ENCODE peak calls at places on chromosomes 1 and 21, in four cellular contexts. One of them, this sample, is unnamed.

GRCh38 chr1:38088366-38088765 is 41.8 kb upstream of the POU3F1 start:
- DNase-seq in neural progenitor cell: peak; percentile 57
- DNase-seq in HCT116: no peak
- DNase-seq in hepatocyte: peak; percentile 65
- DNase-seq in this sample: no peak

GRCh38 chr1:94859157-94859556 is 39.0 kb downstream of the SLC44A3 start:
- DNase-seq in HCT116: no peak
- DNase-seq in neural progenitor cell: no peak
- DNase-seq in hepatocyte: no peak
- DNase-seq in this sample: no peak

GRCh38 chr1:110783292-110783918 is 89.5 kb upstream of the CD53 start:
- DNase-seq in hepatocyte: peak; percentile 74
- DNase-seq in HCT116: peak; percentile 48
- DNase-seq in neural progenitor cell: peak; percentile 67
- DNase-seq in this sample: peak; percentile 50

GRCh38 chr1:232431326-232431725 is 198.6 kb downstream of the SIPA1L2 start:
- DNase-seq in HCT116: no peak
- DNase-seq in hepatocyte: no peak
- DNase-seq in neural progenitor cell: no peak
- DNase-seq in this sample: no peak

GRCh38 chr1:46642091-46642680 is 25.6 kb upstream of the MOB3C start:
- DNase-seq in hepatocyte: no peak
- DNase-seq in HCT116: no peak
- DNase-seq in neural progenitor cell: no peak
- DNase-seq in this sample: no peak

GRCh38 chr1:26021647-26022403 is at the start of gene EXTL1:
- DNase-seq in hepatocyte: no peak
- DNase-seq in neural progenitor cell: peak; percentile 91
- DNase-seq in HCT116: no peak
- DNase-seq in this sample: peak; percentile 94

GRCh38 chr1:230267338-230268065 is 158.6 kb downstream of the PGBD5 start:
- DNase-seq in HCT116: no peak
- DNase-seq in hepatocyte: no peak
- DNase-seq in neural progenitor cell: no peak
- DNase-seq in this sample: no peak

GRCh38 chr1:32869844-32870614 is 683 bp downstream of the FNDC5 start:
- DNase-seq in neural progenitor cell: no peak
- DNase-seq in hepatocyte: no peak
- DNase-seq in HCT116: no peak
- DNase-seq in this sample: peak; percentile 43

GRCh38 chr1:214568328-214568727 is 16.9 kb upstream of the PTPN14 start:
- DNase-seq in hepatocyte: no peak
- DNase-seq in HCT116: no peak
- DNase-seq in neural progenitor cell: no peak
- DNase-seq in this sample: no peak

GRCh38 chr1:224058303-224058702 is 55.6 kb upstream of the FBXO28 start:
- DNase-seq in hepatocyte: no peak
- DNase-seq in neural progenitor cell: no peak
- DNase-seq in HCT116: no peak
- DNase-seq in this sample: no peak

GRCh38 chr1:183379951-183380350 is 38.2 kb downstream of the NMNAT2 start:
- DNase-seq in HCT116: no peak
- DNase-seq in neural progenitor cell: no peak
- DNase-seq in hepatocyte: no peak
- DNase-seq in this sample: no peak

GRCh38 chr1:185297986-185298385 is 19.1 kb downstream of the IVNS1ABP start:
- DNase-seq in hepatocyte: no peak
- DNase-seq in HCT116: no peak
- DNase-seq in neural progenitor cell: no peak
- DNase-seq in this sample: no peak

GRCh38 chr21:31731802-31732537 is at the start of gene SCAF4:
- DNase-seq in hepatocyte: peak; percentile 97
- DNase-seq in HCT116: peak; percentile 56
- DNase-seq in neural progenitor cell: peak; percentile 95
- DNase-seq in this sample: peak; percentile 100

GRCh38 chr21:31729622-31730343 is 2.1 kb downstream of the SCAF4 start:
- DNase-seq in HCT116: no peak
- DNase-seq in neural progenitor cell: no peak
- DNase-seq in hepatocyte: no peak
- DNase-seq in this sample: peak; percentile 41

GRCh38 chr21:31731112-31731801 is 661 bp downstream of the SCAF4 start:
- DNase-seq in hepatocyte: peak; percentile 87
- DNase-seq in HCT116: no peak
- DNase-seq in neural progenitor cell: peak; percentile 76
- DNase-seq in this sample: peak; percentile 95

GRCh38 chr21:31728952-31729351 is 3.0 kb downstream of the SCAF4 start:
- DNase-seq in neural progenitor cell: no peak
- DNase-seq in hepatocyte: no peak
- DNase-seq in HCT116: no peak
- DNase-seq in this sample: no peak

DNA sequence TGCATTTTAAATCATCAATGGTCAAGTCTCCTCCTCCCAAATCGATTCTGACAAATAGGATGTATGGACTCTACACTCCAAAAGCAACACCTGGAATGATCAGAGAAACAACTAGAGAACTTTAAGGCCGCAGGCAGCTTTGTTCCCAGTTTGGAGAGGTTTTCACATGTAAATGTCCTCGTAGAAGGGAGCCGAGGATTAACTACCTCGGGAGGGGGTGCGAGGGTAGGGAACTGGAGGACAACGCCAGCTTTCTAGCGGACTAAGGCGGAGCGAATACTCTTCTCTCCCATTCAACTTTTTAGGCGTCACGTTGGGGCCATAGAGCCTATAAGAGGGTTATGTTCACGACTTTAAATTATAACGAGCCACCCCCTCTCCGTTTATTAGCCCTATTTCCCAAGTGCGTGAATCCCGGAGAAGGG is 1.2 kb downstream of the SCAF4 start:
- DNase-seq in hepatocyte: no peak
- DNase-seq in HCT116: no peak
- DNase-seq in neural progenitor cell: peak; percentile 89
- DNase-seq in this sample: peak; percentile 88
- H3K4me2 ChIP-seq in hepatocyte: peak overlapping the region; percentile 92
- H3K4me2 ChIP-seq in HCT116: peak overlapping the region; percentile 90
- H3K4me2 ChIP-seq in neural progenitor cell: peak overlapping the region; percentile 95
- H3K4me2 ChIP-seq in this sample: peak overlapping the region; percentile 87

GRCh38 chr1:939511-940107 is 15.9 kb downstream of the SAMD11 start:
- DNase-seq in hepatocyte: no peak
- DNase-seq in neural progenitor cell: no peak
- DNase-seq in HCT116: no peak
- DNase-seq in this sample: no peak

GRCh38 chr1:941588-942383 is 17.3 kb downstream of the NOC2L start:
- DNase-seq in hepatocyte: peak; percentile 92
- DNase-seq in HCT116: no peak
- DNase-seq in neural progenitor cell: peak; percentile 93
- DNase-seq in this sample: peak; percentile 100

GRCh38 chr1:940121-941026 is 16.7 kb downstream of the SAMD11 start:
- DNase-seq in HCT116: no peak
- DNase-seq in neural progenitor cell: peak; percentile 77
- DNase-seq in hepatocyte: peak; percentile 87
- DNase-seq in this sample: peak; percentile 99

GRCh38 chr1:942411-942821 is 16.6 kb downstream of the NOC2L start:
- DNase-seq in hepatocyte: peak; percentile 61
- DNase-seq in neural progenitor cell: peak; percentile 76
- DNase-seq in HCT116: no peak
- DNase-seq in this sample: no peak

GRCh38 chr1:941027-941587 is 17.4 kb downstream of the SAMD11 start:
- DNase-seq in hepatocyte: no peak
- DNase-seq in HCT116: no peak
- DNase-seq in neural progenitor cell: no peak
- DNase-seq in this sample: no peak
- H3K4me3 ChIP-seq in hepatocyte: no peak overlapping the region
- H3K4me3 ChIP-seq in HCT116: peak overlapping the region; percentile 50
- H3K4me3 ChIP-seq in neural progenitor cell: peak overlapping the region; percentile 46
- H3K4me3 ChIP-seq in this sample: peak overlapping the region; percentile 56

GRCh38 chr1:153494976-153495535 is 34.6 kb upstream of the S100A7 start:
- DNase-seq in neural progenitor cell: peak; percentile 92
- DNase-seq in HCT116: peak; percentile 56
- DNase-seq in hepatocyte: peak; percentile 86
- DNase-seq in this sample: no peak

GRCh38 chr1:153493343-153493960 is 33.0 kb upstream of the S100A7 start:
- DNase-seq in hepatocyte: no peak
- DNase-seq in HCT116: no peak
- DNase-seq in neural progenitor cell: no peak
- DNase-seq in this sample: no peak

GRCh38 chr1:153488731-153489130 is 28.3 kb upstream of the S100A7 start:
- DNase-seq in hepatocyte: no peak
- DNase-seq in neural progenitor cell: no peak
- DNase-seq in HCT116: no peak
- DNase-seq in this sample: peak; percentile 83

GRCh38 chr1:153485880-153486279 is 25.4 kb upstream of the S100A7 start:
- DNase-seq in hepatocyte: no peak
- DNase-seq in neural progenitor cell: no peak
- DNase-seq in HCT116: no peak
- DNase-seq in this sample: no peak

GRCh38 chr1:153490272-153491051 is 30.0 kb upstream of the S100A7 start:
- DNase-seq in HCT116: peak; percentile 93
- DNase-seq in neural progenitor cell: no peak
- DNase-seq in hepatocyte: peak; percentile 55
- DNase-seq in this sample: peak; percentile 94
- H3K4me2 ChIP-seq in HCT116: peak overlapping the region; percentile 74
- H3K4me2 ChIP-seq in neural progenitor cell: peak overlapping the region; percentile 19
- H3K4me2 ChIP-seq in hepatocyte: no peak overlapping the region
- H3K4me2 ChIP-seq in this sample: peak overlapping the region; percentile 75

GRCh38 chr1:62337785-62338631 is 18.8 kb upstream of the KANK4 start:
- DNase-seq in neural progenitor cell: peak; percentile 70
- DNase-seq in hepatocyte: no peak
- DNase-seq in HCT116: no peak
- DNase-seq in this sample: no peak
- H3K4me3 ChIP-seq in neural progenitor cell: no peak overlapping the region
- H3K4me3 ChIP-seq in hepatocyte: no peak overlapping the region
- H3K4me3 ChIP-seq in HCT116: no peak overlapping the region
- H3K4me3 ChIP-seq in this sample: no peak overlapping the region

This sample was measured in osteoblast.